ENCODE peak calls at places on chromosome 7, in ten cellular contexts. T is CD8-positive, alpha-beta memory T cell; W is CD4-positive, alpha-beta memory T cell; G is SK-N-SH; A is mucosa of descending colon; U is cardiac fibroblast; I is left ventricle myocardium inferior; R is colonic mucosa; X is psoas muscle; Q is SJSA1. Z is an unnamed sample.

GRCh38 chr7:3787717-3788311 is 486.8 kb downstream of the SDK1 start:
- DNase-seq in T (no peak), W (no peak), G (no peak), A (no peak), U (peak), I (no peak), R (no peak), X (no peak), Q (no peak), Z (no peak)

GRCh38 chr7:149459540-149460433 is 1.1 kb downstream of the ZNF777 start:
- DNase-seq in T (no peak), W (no peak), G (peak), A (no peak), U (peak), I (no peak), R (no peak), X (no peak), Q (no peak), Z (no peak)

GRCh38 chr7:143363011-143363937 is 761 bp upstream of the FAM131B start:
- DNase-seq in T (no peak), W (no peak), G (no peak), A (no peak), U (no peak), I (no peak), R (no peak), X (no peak), Q (no peak), Z (no peak)

GRCh38 chr7:88357794-88358533 is 51.3 kb upstream of the STEAP4 start:
- DNase-seq in T (no peak), W (no peak), G (peak), A (no peak), U (peak), I (no peak), R (no peak), X (no peak), Q (no peak), Z (no peak)

GRCh38 chr7:96558530-96558929 is 151.1 kb downstream of the SEM1 start:
- DNase-seq in T (no peak), W (no peak), G (no peak), A (no peak), U (no peak), I (no peak), R (no peak), X (no peak), Q (no peak), Z (no peak)

GRCh38 chr7:66339141-66339540 is 134.0 kb downstream of the TPST1 start:
- DNase-seq in T (no peak), W (no peak), G (no peak), A (no peak), U (no peak), I (no peak), R (no peak), X (no peak), Q (no peak), Z (no peak)

GRCh38 chr7:131057015-131057518 is 270.6 kb upstream of the MKLN1 start:
- DNase-seq in T (no peak), W (peak), G (no peak), A (no peak), U (peak), I (no peak), R (peak), X (no peak), Q (peak), Z (peak)

GRCh38 chr7:55478700-55479099 is 93.6 kb downstream of the VOPP1 start:
- DNase-seq in T (no peak), W (no peak), G (no peak), A (no peak), U (no peak), I (no peak), R (peak), X (no peak), Q (no peak), Z (no peak)

GRCh38 chr7:1125603-1125969 is 34.4 kb downstream of the ZFAND2A start:
- DNase-seq in T (no peak), W (no peak), G (no peak), A (peak), U (no peak), I (no peak), R (no peak), X (peak), Q (peak), Z (no peak)

GRCh38 chr7:17946591-17946990 is 6.3 kb upstream of the SNX13 start:
- DNase-seq in T (no peak), W (peak), G (no peak), A (no peak), U (no peak), I (no peak), R (no peak), X (no peak), Q (no peak), Z (no peak)

GRCh38 chr7:75045881-75046280 is 27.7 kb downstream of the RCC1L start:
- DNase-seq in T (no peak), W (no peak), G (no peak), A (no peak), U (no peak), I (no peak), R (no peak), X (no peak), Q (no peak), Z (no peak)

GRCh38 chr7:94295805-94296204 is 98.9 kb upstream of the COL1A2 start:
- DNase-seq in T (no peak), W (no peak), G (peak), A (no peak), U (peak), I (no peak), R (no peak), X (no peak), Q (no peak), Z (no peak)

GRCh38 chr7:93530701-93531100 is 43.8 kb downstream of the CALCR start:
- DNase-seq in T (no peak), W (no peak), G (no peak), A (no peak), U (no peak), I (no peak), R (no peak), X (no peak), Q (no peak), Z (no peak)

GRCh38 chr7:142485617-142486226 is 227.9 kb upstream of the PRSS58 start:
- DNase-seq in T (no peak), W (no peak), G (peak), A (no peak), U (no peak), I (no peak), R (no peak), X (no peak), Q (no peak), Z (peak)

GRCh38 chr7:53383131-53383530 is 347.7 kb downstream of the POM121L12 start:
- DNase-seq in T (no peak), W (no peak), G (no peak), A (no peak), U (peak), I (no peak), R (no peak), X (no peak), Q (no peak), Z (no peak)

GRCh38 chr7:49166441-49166840 is 242.1 kb downstream of the CDC14C start:
- DNase-seq in T (no peak), W (no peak), G (peak), A (no peak), U (no peak), I (no peak), R (no peak), X (no peak), Q (no peak), Z (peak)

GRCh38 chr7:85160223-85160622 is 26.6 kb downstream of the SEMA3D start:
- DNase-seq in T (no peak), W (no peak), G (no peak), A (no peak), U (no peak), I (no peak), R (no peak), X (no peak), Q (no peak), Z (no peak)

GRCh38 chr7:56188823-56189346 is 72.7 kb upstream of the NUPR2 start:
- DNase-seq in T (no peak), W (no peak), G (no peak), A (no peak), U (no peak), I (no peak), R (no peak), X (no peak), Q (no peak), Z (no peak)

GRCh38 chr7:39001595-39001994 is 23.9 kb downstream of the POU6F2 start:
- DNase-seq in T (no peak), W (no peak), G (no peak), A (no peak), U (no peak), I (no peak), R (no peak), X (no peak), Q (no peak), Z (no peak)

GRCh38 chr7:134562136-134562535 is 13.2 kb downstream of the AKR1B15 start:
- DNase-seq in T (no peak), W (peak), G (no peak), A (no peak), U (peak), I (no peak), R (no peak), X (no peak), Q (peak), Z (peak)

GRCh38 chr7:27182285-27182827 is 2.7 kb downstream of the HOXA11 start:
- DNase-seq in T (no peak), W (no peak), G (no peak), A (peak), U (no peak), I (no peak), R (no peak), X (no peak), Q (peak), Z (no peak)

GRCh38 chr7:157016352-157017041 is 6.0 kb upstream of the MNX1 start:
- DNase-seq in T (no peak), W (no peak), G (peak), A (no peak), U (no peak), I (no peak), R (peak), X (no peak), Q (no peak), Z (no peak)

GRCh38 chr7:4998830-4999768 is 40.1 kb upstream of the MMD2 start:
- DNase-seq in T (no peak), W (no peak), G (no peak), A (no peak), U (no peak), I (no peak), R (no peak), X (no peak), Q (peak), Z (peak)

GRCh38 chr7:16399265-16399801 is 22.0 kb downstream of the CRPPA start:
- DNase-seq in T (no peak), W (no peak), G (no peak), A (no peak), U (no peak), I (no peak), R (no peak), X (no peak), Q (no peak), Z (no peak)

GRCh38 chr7:12601302-12601869 is 30.9 kb downstream of the SCIN start:
- DNase-seq in T (no peak), W (no peak), G (no peak), A (no peak), U (no peak), I (no peak), R (no peak), X (no peak), Q (no peak), Z (no peak)

GRCh38 chr7:106110885-106111670 is 1.0 kb downstream of the SYPL1 start:
- DNase-seq in T (no peak), W (peak), G (no peak), A (no peak), U (no peak), I (no peak), R (peak), X (no peak), Q (no peak), Z (no peak)

GRCh38 chr7:144525956-144526355 is 122.5 kb upstream of the NOBOX start:
- DNase-seq in T (no peak), W (no peak), G (no peak), A (no peak), U (no peak), I (no peak), R (no peak), X (no peak), Q (no peak), Z (no peak)

GRCh38 chr7:4931932-4932331 is 27.1 kb downstream of the MMD2 start:
- DNase-seq in T (no peak), W (no peak), G (peak), A (no peak), U (no peak), I (no peak), R (no peak), X (no peak), Q (no peak), Z (no peak)

GRCh38 chr7:66859794-66860645 is 61.0 kb upstream of the TMEM248 start:
- DNase-seq in T (no peak), W (no peak), G (no peak), A (no peak), U (no peak), I (no peak), R (no peak), X (peak), Q (no peak), Z (no peak)

GRCh38 chr7:90210925-90211324 is 615 bp upstream of the STEAP2 start:
- DNase-seq in T (no peak), W (no peak), G (peak), A (peak), U (no peak), I (no peak), R (peak), X (no peak), Q (no peak), Z (no peak)

GRCh38 chr7:65731562-65732035 is 141.3 kb upstream of the VKORC1L1 start:
- DNase-seq in T (no peak), W (no peak), G (no peak), A (peak), U (peak), I (peak), R (no peak), X (no peak), Q (no peak), Z (no peak)

GRCh38 chr7:23277359-23277989 is 21.7 kb upstream of the MALSU1 start:
- DNase-seq in T (no peak), W (peak), G (peak), A (no peak), U (peak), I (no peak), R (peak), X (no peak), Q (no peak), Z (peak)

GRCh38 chr7:66921396-66921917 is 432 bp downstream of the TMEM248 start:
- DNase-seq in T (no peak), W (no peak), G (peak), A (peak), U (peak), I (no peak), R (peak), X (peak), Q (no peak), Z (no peak)

GRCh38 chr7:105664816-105665525 is 83.7 kb upstream of the EFCAB10 start:
- DNase-seq in T (no peak), W (no peak), G (peak), A (no peak), U (no peak), I (no peak), R (no peak), X (no peak), Q (no peak), Z (no peak)

DNA sequence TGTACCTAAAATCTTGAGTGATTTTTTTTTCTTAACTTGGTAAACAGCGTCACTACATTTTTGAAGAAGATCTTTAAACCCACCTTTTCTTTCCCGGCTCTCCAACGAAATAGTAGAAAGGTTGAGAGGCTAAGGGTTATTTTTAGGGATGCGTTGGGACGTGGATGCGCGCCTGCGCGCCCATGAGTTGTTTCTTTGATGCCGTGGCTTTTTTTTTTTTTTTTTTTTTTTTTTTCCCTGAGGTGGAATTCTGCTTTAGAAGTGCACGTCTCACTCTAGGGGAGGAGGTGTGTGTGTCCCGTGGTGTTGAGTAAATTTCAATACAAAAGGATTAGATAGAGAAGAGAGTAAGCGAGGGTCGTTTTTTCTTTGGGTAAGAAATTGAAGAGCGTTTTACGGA is 972 bp upstream of the SP8 start:
- DNase-seq in T (no peak), W (no peak), G (no peak), A (no peak), U (no peak), I (no peak), R (no peak), X (no peak), Q (no peak), Z (no peak)
- H3K4me3 ChIP-seq in T (no peak), W (no peak), G (no peak), A (no peak), U (no peak), I (peak), R (no peak), X (no peak), Q (no peak), Z (no peak)

DNA sequence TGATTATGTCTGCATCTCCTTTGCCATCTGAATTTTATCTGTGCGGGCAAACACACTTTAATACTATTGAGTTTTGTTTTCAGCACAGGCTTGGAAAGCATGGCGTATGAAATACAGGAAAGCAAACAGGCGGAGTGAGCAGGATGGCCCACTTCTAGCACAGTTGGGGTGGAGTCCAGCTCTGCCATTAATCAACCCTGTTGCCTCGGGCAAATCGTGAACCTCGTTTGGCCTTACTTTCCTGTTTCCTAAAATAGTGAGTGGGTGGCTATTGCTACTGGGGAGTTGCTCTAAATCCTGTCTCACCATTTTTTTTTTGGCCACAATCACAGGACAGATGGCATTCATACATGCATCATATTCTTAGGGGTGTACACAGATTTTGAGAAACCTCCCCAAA is 157.7 kb downstream of the ANLN start:
- DNase-seq in T (no peak), W (no peak), G (no peak), A (no peak), U (no peak), I (no peak), R (no peak), X (no peak), Q (no peak), Z (no peak)
- H3K4me3 ChIP-seq in T (no peak), W (no peak), G (no peak), A (no peak), U (no peak), I (no peak), R (no peak), X (no peak), Q (no peak), Z (no peak)

GRCh38 chr7:107581387-107582013 is 1.5 kb downstream of the BCAP29 start:
- DNase-seq in T (no peak), W (no peak), G (no peak), A (no peak), U (no peak), I (no peak), R (no peak), X (no peak), Q (no peak), Z (no peak)
- H3K4me3 ChIP-seq in T (no peak), W (no peak), G (peak), A (no peak), U (no peak), I (peak), R (peak), X (peak), Q (peak), Z (no peak)

DNA sequence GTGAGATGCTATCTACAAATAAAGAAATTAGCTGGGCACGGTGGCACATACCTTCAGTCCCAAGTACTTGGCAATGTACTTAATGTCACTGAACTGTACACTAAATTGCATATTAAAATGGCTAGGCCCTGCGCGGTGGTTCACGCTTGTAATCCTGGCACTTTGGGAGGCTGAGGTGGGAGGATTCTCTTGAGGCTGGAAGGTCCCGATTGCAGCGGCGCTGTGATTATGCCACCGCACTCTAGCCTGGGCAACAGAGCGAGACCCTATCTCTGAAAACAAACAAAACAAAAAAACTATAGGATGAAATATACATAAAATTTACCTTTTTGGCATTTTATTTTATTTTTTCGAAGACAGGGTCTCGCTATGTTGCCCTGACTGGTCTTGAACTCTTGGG is 1.5 kb upstream of the EIF3B start:
- DNase-seq in T (no peak), W (no peak), G (no peak), A (no peak), U (no peak), I (no peak), R (no peak), X (no peak), Q (no peak), Z (no peak)
- H3K4me3 ChIP-seq in T (no peak), W (no peak), G (peak), A (no peak), U (peak), I (peak), R (peak), X (peak), Q (no peak), Z (peak)

DNA sequence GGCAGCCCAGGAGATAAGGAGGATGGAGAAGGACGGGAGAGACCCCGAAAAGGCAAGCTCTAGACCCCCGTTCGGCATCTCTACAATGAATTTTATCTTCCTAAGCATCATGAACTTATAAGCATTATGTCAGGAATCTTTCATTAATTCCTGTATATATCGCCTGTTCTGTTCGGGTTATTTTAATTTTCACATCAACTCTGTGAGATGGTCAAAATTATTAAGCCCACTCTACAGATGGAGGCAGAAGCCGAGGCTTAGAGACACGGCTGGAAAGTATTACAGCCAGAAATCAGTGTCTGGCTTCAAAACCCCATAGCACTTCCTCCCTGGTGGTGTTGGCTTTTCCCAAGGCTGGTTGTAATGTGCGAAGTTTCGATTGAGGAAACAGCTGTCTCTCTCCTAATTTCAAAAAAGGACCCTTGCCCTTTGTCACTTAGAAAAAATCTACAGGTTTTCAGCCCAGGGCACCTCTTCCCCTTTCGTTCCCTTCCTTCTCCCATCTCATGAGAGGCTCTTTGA is 1.5 kb upstream of the GRM8 start:
- DNase-seq in T (no peak), W (no peak), G (no peak), A (no peak), U (no peak), I (no peak), R (no peak), X (no peak), Q (no peak), Z (no peak)
- H3K4me3 ChIP-seq in T (no peak), W (peak), G (peak), A (no peak), U (no peak), I (peak), R (peak), X (peak), Q (no peak), Z (no peak)

GRCh38 chr7:127666602-127667001 is 14.6 kb downstream of the SND1 start:
- DNase-seq in T (no peak), W (no peak), G (peak), A (no peak), U (no peak), I (no peak), R (no peak), X (no peak), Q (no peak), Z (no peak)
- H3K4me3 ChIP-seq in T (no peak), W (no peak), G (peak), A (no peak), U (no peak), I (no peak), R (no peak), X (no peak), Q (no peak), Z (no peak)

Z was measured in Jurkat, Clone E6-1.